ENCODE peak calls at places on chromosome 16, in ten cellular contexts. One of them, this sample, is unnamed.

GRCh38 chr16:997440-998051 is 16.0 kb downstream of the SOX8 start:
- DNase-seq in ecto neural progenitor cell: peak
- DNase-seq in 8988T: peak
- DNase-seq in stimulated activated CD4-positive, alpha-beta T cell treated with anti-CD3 and anti-CD28 coated beads, Interleukin-1b, Interleukin-23, amount 100 ng/mL, for 4 hours: peak
- DNase-seq in A549: peak
- DNase-seq in lung: peak
- DNase-seq in NCI-H1417: no peak
- DNase-seq in Kasumi-1: peak
- DNase-seq in substantia nigra: no peak
- DNase-seq in SHP77: no peak
- DNase-seq in this sample: no peak

GRCh38 chr16:4641876-4642275 is 17.2 kb downstream of the MGRN1 start:
- DNase-seq in stimulated activated CD4-positive, alpha-beta T cell treated with anti-CD3 and anti-CD28 coated beads, Interleukin-1b, Interleukin-23, amount 100 ng/mL, for 4 hours: no peak
- DNase-seq in lung: no peak
- DNase-seq in substantia nigra: no peak
- DNase-seq in A549: no peak
- DNase-seq in Kasumi-1: no peak
- DNase-seq in NCI-H1417: no peak
- DNase-seq in SHP77: no peak
- DNase-seq in 8988T: no peak
- DNase-seq in ecto neural progenitor cell: no peak
- DNase-seq in this sample: no peak

GRCh38 chr16:88951989-88952388 is 25.0 kb downstream of the CBFA2T3 start:
- DNase-seq in SHP77: no peak
- DNase-seq in stimulated activated CD4-positive, alpha-beta T cell treated with anti-CD3 and anti-CD28 coated beads, Interleukin-1b, Interleukin-23, amount 100 ng/mL, for 4 hours: no peak
- DNase-seq in ecto neural progenitor cell: no peak
- DNase-seq in Kasumi-1: no peak
- DNase-seq in A549: no peak
- DNase-seq in NCI-H1417: no peak
- DNase-seq in 8988T: no peak
- DNase-seq in lung: no peak
- DNase-seq in substantia nigra: no peak
- DNase-seq in this sample: no peak

GRCh38 chr16:11135167-11135973 is 120.6 kb downstream of the SOCS1 start:
- DNase-seq in A549: no peak
- DNase-seq in substantia nigra: no peak
- DNase-seq in stimulated activated CD4-positive, alpha-beta T cell treated with anti-CD3 and anti-CD28 coated beads, Interleukin-1b, Interleukin-23, amount 100 ng/mL, for 4 hours: no peak
- DNase-seq in SHP77: no peak
- DNase-seq in Kasumi-1: no peak
- DNase-seq in ecto neural progenitor cell: no peak
- DNase-seq in lung: no peak
- DNase-seq in 8988T: no peak
- DNase-seq in NCI-H1417: no peak
- DNase-seq in this sample: peak

GRCh38 chr16:58515125-58515870 is at the start of gene SETD6:
- DNase-seq in A549: peak
- DNase-seq in Kasumi-1: peak
- DNase-seq in substantia nigra: peak
- DNase-seq in NCI-H1417: peak
- DNase-seq in SHP77: peak
- DNase-seq in lung: peak
- DNase-seq in 8988T: peak
- DNase-seq in ecto neural progenitor cell: peak
- DNase-seq in stimulated activated CD4-positive, alpha-beta T cell treated with anti-CD3 and anti-CD28 coated beads, Interleukin-1b, Interleukin-23, amount 100 ng/mL, for 4 hours: peak
- DNase-seq in this sample: peak

GRCh38 chr16:5979905-5980550 is 882.4 kb upstream of the EEF2KMT start:
- DNase-seq in lung: no peak
- DNase-seq in 8988T: no peak
- DNase-seq in stimulated activated CD4-positive, alpha-beta T cell treated with anti-CD3 and anti-CD28 coated beads, Interleukin-1b, Interleukin-23, amount 100 ng/mL, for 4 hours: no peak
- DNase-seq in NCI-H1417: peak
- DNase-seq in A549: no peak
- DNase-seq in ecto neural progenitor cell: no peak
- DNase-seq in Kasumi-1: no peak
- DNase-seq in SHP77: no peak
- DNase-seq in substantia nigra: no peak
- DNase-seq in this sample: no peak

GRCh38 chr16:84080378-84080777 is 36.4 kb downstream of the MBTPS1 start:
- DNase-seq in A549: no peak
- DNase-seq in NCI-H1417: no peak
- DNase-seq in Kasumi-1: no peak
- DNase-seq in lung: no peak
- DNase-seq in stimulated activated CD4-positive, alpha-beta T cell treated with anti-CD3 and anti-CD28 coated beads, Interleukin-1b, Interleukin-23, amount 100 ng/mL, for 4 hours: no peak
- DNase-seq in SHP77: no peak
- DNase-seq in ecto neural progenitor cell: no peak
- DNase-seq in 8988T: no peak
- DNase-seq in substantia nigra: peak
- DNase-seq in this sample: no peak

GRCh38 chr16:11475896-11476630 is 110.7 kb downstream of the LITAF start:
- DNase-seq in 8988T: no peak
- DNase-seq in substantia nigra: no peak
- DNase-seq in A549: no peak
- DNase-seq in SHP77: no peak
- DNase-seq in ecto neural progenitor cell: no peak
- DNase-seq in lung: no peak
- DNase-seq in Kasumi-1: no peak
- DNase-seq in NCI-H1417: no peak
- DNase-seq in stimulated activated CD4-positive, alpha-beta T cell treated with anti-CD3 and anti-CD28 coated beads, Interleukin-1b, Interleukin-23, amount 100 ng/mL, for 4 hours: no peak
- DNase-seq in this sample: no peak

GRCh38 chr16:85986931-85987749 is 88.2 kb downstream of the IRF8 start:
- DNase-seq in ecto neural progenitor cell: peak
- DNase-seq in 8988T: peak
- DNase-seq in substantia nigra: no peak
- DNase-seq in Kasumi-1: peak
- DNase-seq in NCI-H1417: no peak
- DNase-seq in stimulated activated CD4-positive, alpha-beta T cell treated with anti-CD3 and anti-CD28 coated beads, Interleukin-1b, Interleukin-23, amount 100 ng/mL, for 4 hours: peak
- DNase-seq in SHP77: no peak
- DNase-seq in lung: no peak
- DNase-seq in A549: no peak
- DNase-seq in this sample: no peak

GRCh38 chr16:28879261-28879840 is 1.1 kb downstream of the ATP2A1 start:
- DNase-seq in Kasumi-1: no peak
- DNase-seq in NCI-H1417: no peak
- DNase-seq in stimulated activated CD4-positive, alpha-beta T cell treated with anti-CD3 and anti-CD28 coated beads, Interleukin-1b, Interleukin-23, amount 100 ng/mL, for 4 hours: no peak
- DNase-seq in substantia nigra: no peak
- DNase-seq in A549: no peak
- DNase-seq in ecto neural progenitor cell: no peak
- DNase-seq in 8988T: peak
- DNase-seq in SHP77: no peak
- DNase-seq in lung: no peak
- DNase-seq in this sample: no peak

GRCh38 chr16:60142991-60143705 is 1409.0 kb upstream of the GOT2 start:
- DNase-seq in stimulated activated CD4-positive, alpha-beta T cell treated with anti-CD3 and anti-CD28 coated beads, Interleukin-1b, Interleukin-23, amount 100 ng/mL, for 4 hours: no peak
- DNase-seq in A549: no peak
- DNase-seq in Kasumi-1: no peak
- DNase-seq in SHP77: no peak
- DNase-seq in substantia nigra: no peak
- DNase-seq in NCI-H1417: no peak
- DNase-seq in 8988T: no peak
- DNase-seq in lung: no peak
- DNase-seq in ecto neural progenitor cell: no peak
- DNase-seq in this sample: no peak

GRCh38 chr16:30030011-30030685 is 923 bp downstream of the TLCD3B start:
- DNase-seq in SHP77: no peak
- DNase-seq in ecto neural progenitor cell: no peak
- DNase-seq in substantia nigra: no peak
- DNase-seq in Kasumi-1: no peak
- DNase-seq in lung: no peak
- DNase-seq in stimulated activated CD4-positive, alpha-beta T cell treated with anti-CD3 and anti-CD28 coated beads, Interleukin-1b, Interleukin-23, amount 100 ng/mL, for 4 hours: no peak
- DNase-seq in NCI-H1417: no peak
- DNase-seq in 8988T: no peak
- DNase-seq in A549: no peak
- DNase-seq in this sample: no peak

GRCh38 chr16:4505356-4506153 is 29.4 kb downstream of the HMOX2 start:
- DNase-seq in substantia nigra: no peak
- DNase-seq in SHP77: no peak
- DNase-seq in NCI-H1417: no peak
- DNase-seq in lung: peak
- DNase-seq in Kasumi-1: peak
- DNase-seq in ecto neural progenitor cell: no peak
- DNase-seq in stimulated activated CD4-positive, alpha-beta T cell treated with anti-CD3 and anti-CD28 coated beads, Interleukin-1b, Interleukin-23, amount 100 ng/mL, for 4 hours: peak
- DNase-seq in A549: no peak
- DNase-seq in 8988T: no peak
- DNase-seq in this sample: no peak